ENCODE peak calls at places on chromosomes 2 and 18, in six cellular contexts. G is T-helper 17 cell; Q is activated CD4-positive, alpha-beta T cell treated with anti-CD3 and anti-CD28 coated beads, Interleukin-2, amount 50 U/mL, for 24 hours; A is stimulated activated CD4-positive, alpha-beta T cell treated with anti-CD3 and anti-CD28 coated beads, Interleukin-12 subunit alpha, Interleukin-12 subunit beta, amount 100 ng/mL, for 24 hours; P is HT1080; U is mucosa of gallbladder. V is an unnamed sample.

GRCh38 chr2:96895709-96896651 is 26.1 kb upstream of the SEMA4C start:
- DNase-seq in P (no peak), A (no peak), Q (no peak), U (no peak), G (no peak), V (no peak)

GRCh38 chr2:43609304-43609883 is 13.6 kb upstream of the THADA start:
- DNase-seq in P (peak), Q (peak), G (peak), A (no peak), U (peak), V (no peak)

GRCh38 chr18:43303376-43303775 is 26.1 kb upstream of the SYT4 start:
- DNase-seq in G (no peak), Q (no peak), U (no peak), P (peak), A (no peak), V (no peak)

GRCh38 chr18:24995056-24995455 is 356.9 kb downstream of the ZNF521 start:
- DNase-seq in Q (no peak), P (peak), U (no peak), A (no peak), G (no peak), V (no peak)

GRCh38 chr2:138209009-138209408 is 244.7 kb downstream of the HNMT start:
- DNase-seq in G (no peak), Q (no peak), P (peak), U (no peak), A (no peak), V (no peak)

GRCh38 chr2:112317303-112318158 is 42.1 kb downstream of the ZC3H6 start:
- DNase-seq in G (no peak), P (no peak), U (no peak), A (no peak), Q (no peak), V (no peak)

GRCh38 chr2:1990724-1991123 is 246.4 kb upstream of the PXDN start:
- DNase-seq in Q (no peak), G (no peak), A (no peak), P (peak), U (peak), V (no peak)

GRCh38 chr18:26088482-26088881 is 1.9 kb downstream of the SS18 start:
- DNase-seq in G (no peak), P (no peak), Q (no peak), A (no peak), U (no peak), V (no peak)

GRCh38 chr2:37721219-37721600 is 49.8 kb upstream of the CDC42EP3 start:
- DNase-seq in P (no peak), Q (no peak), G (no peak), U (no peak), A (no peak), V (no peak)

GRCh38 chr18:47926101-47926850 is 4.2 kb downstream of the SMAD2 start:
- DNase-seq in G (no peak), A (no peak), Q (no peak), P (no peak), U (no peak), V (no peak)

GRCh38 chr2:16055848-16056580 is 115.7 kb downstream of the MYCN start:
- DNase-seq in P (no peak), A (no peak), U (no peak), G (no peak), Q (no peak), V (no peak)

GRCh38 chr2:235859651-235860050 is 308.5 kb downstream of the GBX2 start:
- DNase-seq in U (no peak), A (no peak), P (no peak), Q (no peak), G (no peak), V (no peak)

V was measured in T-helper 22 cell.